ENCODE peak calls at places on chromosome 15, in six cellular contexts. P is Kasumi-1; M is stomach; F is effector CD4-positive, alpha-beta T cell; C is activated CD4-positive, alpha-beta T cell treated with anti-CD3 and anti-CD28 coated beads for 24 hours; H is NCI-H345. A is an unnamed sample.

GRCh38 chr15:42593143-42593542 is 17.7 kb downstream of the STARD9 start:
- DNase-seq in P (no peak), M (no peak), F (no peak), C (no peak), H (no peak), A (no peak)

GRCh38 chr15:79418693-79419279 is 13.3 kb upstream of the MINAR1 start:
- DNase-seq in P (no peak), M (no peak), F (no peak), C (no peak), H (no peak), A (peak; percentile 56)

GRCh38 chr15:45268135-45268534 is 16.1 kb downstream of the SLC28A2 start:
- DNase-seq in P (no peak), M (peak; percentile 71), F (no peak), C (no peak), H (no peak), A (no peak)

GRCh38 chr15:82018201-82018600 is 27.6 kb downstream of the MEX3B start:
- DNase-seq in P (peak; percentile 86), M (no peak), F (no peak), C (no peak), H (no peak), A (no peak)

GRCh38 chr15:48149858-48150257 is 28.2 kb downstream of the MYEF2 start:
- DNase-seq in P (no peak), M (no peak), F (no peak), C (no peak), H (no peak), A (no peak)

GRCh38 chr15:55514414-55514850 is 6.4 kb upstream of the DNAAF4 start:
- DNase-seq in P (no peak), M (no peak), F (no peak), C (no peak), H (no peak), A (no peak)

GRCh38 chr15:29208352-29208751 is 61.3 kb downstream of the NSMCE3 start:
- DNase-seq in P (peak; percentile 74), M (no peak), F (no peak), C (no peak), H (peak; percentile 81), A (peak; percentile 75)

GRCh38 chr15:75750261-75751050 is 37.8 kb upstream of the CSPG4 start:
- DNase-seq in P (no peak), M (no peak), F (no peak), C (no peak), H (no peak), A (no peak)

GRCh38 chr15:62887113-62887570 is 155.4 kb upstream of the TPM1 start:
- DNase-seq in P (no peak), M (no peak), F (no peak), C (no peak), H (no peak), A (peak; percentile 5)

GRCh38 chr15:74605810-74606179 is 9.8 kb upstream of the CLK3 start:
- DNase-seq in P (no peak), M (no peak), F (no peak), C (no peak), H (no peak), A (no peak)

GRCh38 chr15:65962187-65962586 is 92.9 kb downstream of the RAB11A start:
- DNase-seq in P (no peak), M (no peak), F (no peak), C (no peak), H (no peak), A (no peak)

GRCh38 chr15:85443593-85444328 is 63.4 kb downstream of the AKAP13 start:
- DNase-seq in P (no peak), M (no peak), F (no peak), C (no peak), H (peak; percentile 46), A (peak; percentile 53)

GRCh38 chr15:46229263-46229662 is 594.4 kb downstream of the SQOR start:
- DNase-seq in P (no peak), M (no peak), F (no peak), C (no peak), H (no peak), A (no peak)

GRCh38 chr15:71414778-71415177 is 299.5 kb downstream of the THSD4 start:
- DNase-seq in P (no peak), M (no peak), F (no peak), C (no peak), H (no peak), A (no peak)

GRCh38 chr15:58369261-58369699 is 62.5 kb upstream of the LIPC start:
- DNase-seq in P (peak; percentile 21), M (no peak), F (no peak), C (no peak), H (no peak), A (no peak)

GRCh38 chr15:29050870-29051269 is 165.1 kb downstream of the APBA2 start:
- DNase-seq in P (no peak), M (no peak), F (no peak), C (no peak), H (no peak), A (no peak)

A was measured in COR-L47.